ENCODE peak calls at places on chromosome 1, in six cellular contexts. L, K, O, I, Z and A are unnamed samples.

GRCh38 chr1:183702087-183702812 is 49.1 kb upstream of the APOBEC4 start:
- DNase-seq in L (no peak), K (no peak), O (no peak), I (no peak), Z (no peak), A (no peak)

GRCh38 chr1:1293258-1293617 is 13.0 kb downstream of the SCNN1D start:
- DNase-seq in L (no peak), K (peak), O (no peak), I (no peak), Z (no peak), A (no peak)

GRCh38 chr1:177343445-177343844 is 172.7 kb downstream of the BRINP2 start:
- DNase-seq in L (no peak), K (no peak), O (no peak), I (peak), Z (peak), A (no peak)

GRCh38 chr1:156746716-156747631 is 4.5 kb downstream of the HDGF start:
- DNase-seq in L (peak), K (peak), O (no peak), I (peak), Z (peak), A (peak)

GRCh38 chr1:169595764-169596711 is 9.8 kb upstream of the F5 start:
- DNase-seq in L (no peak), K (no peak), O (peak), I (no peak), Z (peak), A (peak)

GRCh38 chr1:26069941-26070807 is 2.7 kb upstream of the TRIM63 start:
- DNase-seq in L (no peak), K (no peak), O (no peak), I (no peak), Z (no peak), A (no peak)

GRCh38 chr1:91171906-91172305 is 150.1 kb upstream of the ZNF644 start:
- DNase-seq in L (no peak), K (no peak), O (no peak), I (no peak), Z (peak), A (no peak)

GRCh38 chr1:24252185-24252584 is 65.1 kb upstream of the IFNLR1 start:
- DNase-seq in L (no peak), K (no peak), O (no peak), I (no peak), Z (no peak), A (no peak)

GRCh38 chr1:209653915-209654351 is 1.7 kb upstream of the LAMB3 start:
- DNase-seq in L (peak), K (no peak), O (no peak), I (no peak), Z (no peak), A (no peak)

GRCh38 chr1:167467126-167467725 is 51.1 kb downstream of the CD247 start:
- DNase-seq in L (no peak), K (no peak), O (no peak), I (no peak), Z (no peak), A (no peak)

GRCh38 chr1:43285269-43285986 is at the start of gene C1orf210:
- DNase-seq in L (peak), K (no peak), O (no peak), I (no peak), Z (no peak), A (no peak)
- TF ChIP-seq CTCF in L (peak), K (no peak), O (no peak), I (peak), Z (no peak), A (no peak)

DNA sequence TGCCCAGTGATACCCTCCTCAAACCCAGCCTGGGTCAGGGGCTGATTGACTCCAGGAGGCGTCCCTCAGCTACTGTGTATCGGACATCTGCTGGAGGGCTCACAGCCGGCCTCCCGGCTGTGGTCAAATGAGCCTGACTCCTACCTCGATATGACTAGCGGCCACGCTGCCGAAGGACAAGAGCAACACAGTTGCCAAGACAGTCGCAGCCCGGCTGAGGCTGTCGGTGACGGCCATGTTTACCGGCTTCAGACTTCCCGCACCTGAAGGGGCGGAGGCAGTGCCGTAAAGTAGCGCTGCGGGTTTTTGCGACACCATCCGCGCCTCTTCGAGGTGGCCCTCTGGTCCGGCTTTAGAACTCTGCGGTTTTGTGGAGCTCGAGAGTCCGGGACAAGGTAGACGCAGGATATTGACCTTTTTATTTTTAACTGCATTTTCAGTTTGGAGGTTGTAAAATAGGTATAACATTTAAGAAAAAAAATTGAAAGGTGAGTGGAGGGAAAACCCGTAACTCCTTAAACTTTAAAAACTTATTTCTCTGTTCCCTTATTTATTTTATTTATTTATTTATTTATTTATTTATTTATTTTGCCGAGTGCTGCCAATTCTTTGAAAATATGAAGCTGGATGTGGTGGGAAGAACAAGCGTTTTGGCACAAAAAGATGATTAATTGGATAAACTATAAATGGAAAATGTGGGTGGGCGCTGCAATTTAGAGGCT is at the start of gene PIGK:
- DNase-seq in L (peak), K (peak), O (peak), I (peak), Z (peak), A (peak)
- TF ChIP-seq CTCF in L (no peak), K (no peak), O (no peak), I (peak), Z (no peak), A (no peak)

GRCh38 chr1:11272544-11272841 is 505 bp upstream of the UBIAD1 start:
- DNase-seq in L (no peak), K (no peak), O (peak), I (no peak), Z (no peak), A (no peak)
- TF ChIP-seq CTCF in L (no peak), K (peak), O (no peak), I (no peak), Z (peak), A (no peak)

GRCh38 chr1:246613131-246613758 is 47.0 kb downstream of the CNST start:
- DNase-seq in L (no peak), K (no peak), O (no peak), I (no peak), Z (no peak), A (no peak)

GRCh38 chr1:246608616-246609376 is 42.5 kb downstream of the CNST start:
- DNase-seq in L (peak), K (peak), O (no peak), I (peak), Z (peak), A (peak)

GRCh38 chr1:246607466-246607865 is 41.2 kb downstream of the CNST start:
- DNase-seq in L (no peak), K (no peak), O (no peak), I (no peak), Z (no peak), A (peak)

DNA sequence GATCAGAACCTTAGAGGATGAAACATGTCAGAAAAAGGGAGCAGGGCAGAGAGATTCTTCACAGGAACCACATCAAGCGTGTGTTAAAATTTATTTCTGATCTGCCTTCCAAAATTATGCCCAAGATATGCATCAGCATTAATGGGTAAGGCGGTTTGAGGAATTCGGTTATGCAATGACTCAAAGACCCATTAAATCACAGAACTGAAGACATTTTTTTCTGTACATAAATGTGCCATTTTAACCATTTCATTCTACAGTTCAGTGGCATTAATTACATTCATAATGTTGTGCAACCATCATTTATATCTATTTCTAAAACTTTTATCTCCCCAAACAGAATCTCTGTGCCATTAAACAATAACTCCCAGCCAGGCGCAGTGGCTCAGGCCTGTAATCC is 43.4 kb downstream of the CNST start:
- DNase-seq in L (no peak), K (no peak), O (no peak), I (no peak), Z (no peak), A (no peak)
- TF ChIP-seq CTCF in L (no peak), K (no peak), O (no peak), I (no peak), Z (no peak), A (no peak)